ENCODE peak calls at places on chromosome 13, in six cellular contexts. M, Z, Q, I, Y and G are unnamed samples.

GRCh38 chr13:107441279-107441678 is 774.1 kb downstream of the LIG4 start:
- DNase-seq in M (no peak), Z (peak; percentile 33), Q (no peak), I (no peak), Y (no peak), G (peak; percentile 70)

GRCh38 chr13:100517135-100517534 is 71.5 kb downstream of the GGACT start:
- DNase-seq in M (no peak), Z (no peak), Q (no peak), I (no peak), Y (no peak), G (no peak)

GRCh38 chr13:41061914-41062837 is 867 bp downstream of the WBP4 start:
- DNase-seq in M (no peak), Z (peak; percentile 82), Q (no peak), I (no peak), Y (peak; percentile 80), G (peak; percentile 50)

GRCh38 chr13:70856706-70857105 is 748.5 kb upstream of the KLHL1 start:
- DNase-seq in M (no peak), Z (no peak), Q (no peak), I (no peak), Y (no peak), G (no peak)

GRCh38 chr13:25783480-25784081 is 268.2 kb downstream of the SHISA2 start:
- DNase-seq in M (no peak), Z (no peak), Q (no peak), I (no peak), Y (no peak), G (no peak)

GRCh38 chr13:47038196-47038595 is 141.3 kb upstream of the HTR2A start:
- DNase-seq in M (no peak), Z (peak; percentile 43), Q (no peak), I (no peak), Y (no peak), G (no peak)

GRCh38 chr13:44918323-44919102 is 70.8 kb downstream of the NUFIP1 start:
- DNase-seq in M (peak; percentile 66), Z (peak; percentile 99), Q (peak; percentile 85), I (peak; percentile 88), Y (peak; percentile 99), G (peak; percentile 95)

GRCh38 chr13:19587635-19588300 is 26.4 kb upstream of the TPTE2 start:
- DNase-seq in M (no peak), Z (peak; percentile 79), Q (no peak), I (peak; percentile 30), Y (peak; percentile 64), G (peak; percentile 63)

GRCh38 chr13:99626461-99627082 is 125.3 kb downstream of the TM9SF2 start:
- DNase-seq in M (no peak), Z (peak; percentile 63), Q (no peak), I (no peak), Y (peak; percentile 75), G (peak; percentile 72)

GRCh38 chr13:71618154-71618553 is 248.8 kb downstream of the DACH1 start:
- DNase-seq in M (no peak), Z (peak; percentile 39), Q (no peak), I (no peak), Y (no peak), G (no peak)

GRCh38 chr13:113929628-113930615 is 44.0 kb downstream of the C13orf46 start:
- DNase-seq in M (no peak), Z (no peak), Q (peak; percentile 29), I (no peak), Y (peak; percentile 15), G (no peak)

GRCh38 chr13:109816112-109816978 is 30.0 kb upstream of the IRS2 start:
- DNase-seq in M (no peak), Z (no peak), Q (no peak), I (no peak), Y (no peak), G (no peak)

GRCh38 chr13:100721885-100722512 is 47.4 kb upstream of the TMTC4 start:
- DNase-seq in M (no peak), Z (peak; percentile 60), Q (peak; percentile 81), I (peak; percentile 62), Y (peak; percentile 58), G (peak; percentile 53)

GRCh38 chr13:112806761-112807652 is 117.2 kb downstream of the ATP11A start:
- DNase-seq in M (no peak), Z (no peak), Q (no peak), I (no peak), Y (no peak), G (no peak)

GRCh38 chr13:113792821-113793717 is 34.0 kb downstream of the TMEM255B start:
- DNase-seq in M (no peak), Z (no peak), Q (peak; percentile 36), I (no peak), Y (no peak), G (no peak)